ENCODE peak calls at places on chromosomes 6 and 20, in nine cellular contexts. One of them, this sample, is unnamed.

GRCh38 chr6:170290306-170291128 is at the start of gene DLL1:
- DNase-seq in iPS DF 6.9: no peak
- DNase-seq in activated T-helper 1 cell treated with anti-CD3 and anti-CD28 coated beads, Interleukin-12 subunit alpha, Interleukin-12 subunit beta, Interleukin-2, Interleukin-4 antibody, amounts not matched to agents 30 ng/mL and 10 ng/mL and 1 ng/mL, durations not matched to agents 14 hours and 24 hours and 36 hours: no peak
- DNase-seq in stomach: peak; percentile 57
- DNase-seq in nucleus accumbens: peak; percentile 73
- DNase-seq in amygdala: peak; percentile 67
- DNase-seq in heart left ventricle: peak; percentile 66
- DNase-seq in stimulated activated CD4-positive, alpha-beta T cell treated with anti-CD3 and anti-CD28 coated beads, Interleukin-2, amount 100 ng/mL, for 48 hours: no peak
- DNase-seq in neural progenitor cell: peak; percentile 97
- DNase-seq in this sample: peak; percentile 83

GRCh38 chr20:62068997-62069396 is 3.3 kb upstream of the TAF4 start:
- DNase-seq in stomach: no peak
- DNase-seq in iPS DF 6.9: no peak
- DNase-seq in neural progenitor cell: no peak
- DNase-seq in activated T-helper 1 cell treated with anti-CD3 and anti-CD28 coated beads, Interleukin-12 subunit alpha, Interleukin-12 subunit beta, Interleukin-2, Interleukin-4 antibody, amounts not matched to agents 30 ng/mL and 10 ng/mL and 1 ng/mL, durations not matched to agents 14 hours and 24 hours and 36 hours: no peak
- DNase-seq in nucleus accumbens: no peak
- DNase-seq in stimulated activated CD4-positive, alpha-beta T cell treated with anti-CD3 and anti-CD28 coated beads, Interleukin-2, amount 100 ng/mL, for 48 hours: no peak
- DNase-seq in heart left ventricle: no peak
- DNase-seq in amygdala: no peak
- DNase-seq in this sample: no peak

GRCh38 chr6:132995009-132995408 is 180.6 kb downstream of the RPS12 start:
- DNase-seq in activated T-helper 1 cell treated with anti-CD3 and anti-CD28 coated beads, Interleukin-12 subunit alpha, Interleukin-12 subunit beta, Interleukin-2, Interleukin-4 antibody, amounts not matched to agents 30 ng/mL and 10 ng/mL and 1 ng/mL, durations not matched to agents 14 hours and 24 hours and 36 hours: no peak
- DNase-seq in nucleus accumbens: no peak
- DNase-seq in amygdala: no peak
- DNase-seq in neural progenitor cell: no peak
- DNase-seq in heart left ventricle: no peak
- DNase-seq in iPS DF 6.9: no peak
- DNase-seq in stomach: no peak
- DNase-seq in stimulated activated CD4-positive, alpha-beta T cell treated with anti-CD3 and anti-CD28 coated beads, Interleukin-2, amount 100 ng/mL, for 48 hours: no peak
- DNase-seq in this sample: no peak

GRCh38 chr20:50317116-50317515 is 126.5 kb downstream of the CEBPB start:
- DNase-seq in neural progenitor cell: no peak
- DNase-seq in amygdala: no peak
- DNase-seq in activated T-helper 1 cell treated with anti-CD3 and anti-CD28 coated beads, Interleukin-12 subunit alpha, Interleukin-12 subunit beta, Interleukin-2, Interleukin-4 antibody, amounts not matched to agents 30 ng/mL and 10 ng/mL and 1 ng/mL, durations not matched to agents 14 hours and 24 hours and 36 hours: no peak
- DNase-seq in heart left ventricle: no peak
- DNase-seq in nucleus accumbens: no peak
- DNase-seq in stomach: no peak
- DNase-seq in iPS DF 6.9: no peak
- DNase-seq in stimulated activated CD4-positive, alpha-beta T cell treated with anti-CD3 and anti-CD28 coated beads, Interleukin-2, amount 100 ng/mL, for 48 hours: no peak
- DNase-seq in this sample: no peak

GRCh38 chr20:10929023-10929422 is 255.2 kb upstream of the JAG1 start:
- DNase-seq in iPS DF 6.9: no peak
- DNase-seq in heart left ventricle: no peak
- DNase-seq in stomach: no peak
- DNase-seq in amygdala: no peak
- DNase-seq in activated T-helper 1 cell treated with anti-CD3 and anti-CD28 coated beads, Interleukin-12 subunit alpha, Interleukin-12 subunit beta, Interleukin-2, Interleukin-4 antibody, amounts not matched to agents 30 ng/mL and 10 ng/mL and 1 ng/mL, durations not matched to agents 14 hours and 24 hours and 36 hours: no peak
- DNase-seq in stimulated activated CD4-positive, alpha-beta T cell treated with anti-CD3 and anti-CD28 coated beads, Interleukin-2, amount 100 ng/mL, for 48 hours: no peak
- DNase-seq in neural progenitor cell: no peak
- DNase-seq in nucleus accumbens: no peak
- DNase-seq in this sample: no peak

GRCh38 chr6:129691043-129691640 is 18.8 kb downstream of the ARHGAP18 start:
- DNase-seq in amygdala: no peak
- DNase-seq in iPS DF 6.9: no peak
- DNase-seq in activated T-helper 1 cell treated with anti-CD3 and anti-CD28 coated beads, Interleukin-12 subunit alpha, Interleukin-12 subunit beta, Interleukin-2, Interleukin-4 antibody, amounts not matched to agents 30 ng/mL and 10 ng/mL and 1 ng/mL, durations not matched to agents 14 hours and 24 hours and 36 hours: no peak
- DNase-seq in heart left ventricle: no peak
- DNase-seq in nucleus accumbens: no peak
- DNase-seq in neural progenitor cell: no peak
- DNase-seq in stomach: no peak
- DNase-seq in stimulated activated CD4-positive, alpha-beta T cell treated with anti-CD3 and anti-CD28 coated beads, Interleukin-2, amount 100 ng/mL, for 48 hours: no peak
- DNase-seq in this sample: no peak

GRCh38 chr6:106114492-106114891 is 28.4 kb downstream of the PRDM1 start:
- DNase-seq in stomach: no peak
- DNase-seq in heart left ventricle: no peak
- DNase-seq in nucleus accumbens: no peak
- DNase-seq in neural progenitor cell: no peak
- DNase-seq in stimulated activated CD4-positive, alpha-beta T cell treated with anti-CD3 and anti-CD28 coated beads, Interleukin-2, amount 100 ng/mL, for 48 hours: peak; percentile 62
- DNase-seq in iPS DF 6.9: no peak
- DNase-seq in amygdala: no peak
- DNase-seq in activated T-helper 1 cell treated with anti-CD3 and anti-CD28 coated beads, Interleukin-12 subunit alpha, Interleukin-12 subunit beta, Interleukin-2, Interleukin-4 antibody, amounts not matched to agents 30 ng/mL and 10 ng/mL and 1 ng/mL, durations not matched to agents 14 hours and 24 hours and 36 hours: peak; percentile 47
- DNase-seq in this sample: no peak

GRCh38 chr6:158780963-158781691 is 38.0 kb downstream of the EZR start:
- DNase-seq in stimulated activated CD4-positive, alpha-beta T cell treated with anti-CD3 and anti-CD28 coated beads, Interleukin-2, amount 100 ng/mL, for 48 hours: no peak
- DNase-seq in activated T-helper 1 cell treated with anti-CD3 and anti-CD28 coated beads, Interleukin-12 subunit alpha, Interleukin-12 subunit beta, Interleukin-2, Interleukin-4 antibody, amounts not matched to agents 30 ng/mL and 10 ng/mL and 1 ng/mL, durations not matched to agents 14 hours and 24 hours and 36 hours: no peak
- DNase-seq in iPS DF 6.9: no peak
- DNase-seq in neural progenitor cell: no peak
- DNase-seq in amygdala: no peak
- DNase-seq in stomach: peak; percentile 85
- DNase-seq in heart left ventricle: no peak
- DNase-seq in nucleus accumbens: no peak
- DNase-seq in this sample: no peak

GRCh38 chr6:30882764-30883475 is 1.4 kb upstream of the DDR1 start:
- DNase-seq in iPS DF 6.9: no peak
- DNase-seq in heart left ventricle: no peak
- DNase-seq in nucleus accumbens: no peak
- DNase-seq in neural progenitor cell: peak; percentile 82
- DNase-seq in stomach: peak; percentile 88
- DNase-seq in activated T-helper 1 cell treated with anti-CD3 and anti-CD28 coated beads, Interleukin-12 subunit alpha, Interleukin-12 subunit beta, Interleukin-2, Interleukin-4 antibody, amounts not matched to agents 30 ng/mL and 10 ng/mL and 1 ng/mL, durations not matched to agents 14 hours and 24 hours and 36 hours: no peak
- DNase-seq in amygdala: no peak
- DNase-seq in stimulated activated CD4-positive, alpha-beta T cell treated with anti-CD3 and anti-CD28 coated beads, Interleukin-2, amount 100 ng/mL, for 48 hours: no peak
- DNase-seq in this sample: peak; percentile 70

GRCh38 chr6:136613477-136613876 is 63.3 kb upstream of the MAP7 start:
- DNase-seq in stimulated activated CD4-positive, alpha-beta T cell treated with anti-CD3 and anti-CD28 coated beads, Interleukin-2, amount 100 ng/mL, for 48 hours: no peak
- DNase-seq in heart left ventricle: no peak
- DNase-seq in amygdala: no peak
- DNase-seq in iPS DF 6.9: no peak
- DNase-seq in activated T-helper 1 cell treated with anti-CD3 and anti-CD28 coated beads, Interleukin-12 subunit alpha, Interleukin-12 subunit beta, Interleukin-2, Interleukin-4 antibody, amounts not matched to agents 30 ng/mL and 10 ng/mL and 1 ng/mL, durations not matched to agents 14 hours and 24 hours and 36 hours: no peak
- DNase-seq in neural progenitor cell: no peak
- DNase-seq in nucleus accumbens: no peak
- DNase-seq in stomach: no peak
- DNase-seq in this sample: no peak

GRCh38 chr6:140438346-140438735 is 1063.9 kb upstream of the CITED2 start:
- DNase-seq in stomach: no peak
- DNase-seq in neural progenitor cell: no peak
- DNase-seq in activated T-helper 1 cell treated with anti-CD3 and anti-CD28 coated beads, Interleukin-12 subunit alpha, Interleukin-12 subunit beta, Interleukin-2, Interleukin-4 antibody, amounts not matched to agents 30 ng/mL and 10 ng/mL and 1 ng/mL, durations not matched to agents 14 hours and 24 hours and 36 hours: no peak
- DNase-seq in amygdala: no peak
- DNase-seq in iPS DF 6.9: no peak
- DNase-seq in stimulated activated CD4-positive, alpha-beta T cell treated with anti-CD3 and anti-CD28 coated beads, Interleukin-2, amount 100 ng/mL, for 48 hours: no peak
- DNase-seq in heart left ventricle: no peak
- DNase-seq in nucleus accumbens: no peak
- DNase-seq in this sample: no peak

GRCh38 chr6:17551383-17551958 is 48.6 kb upstream of the FAM8A1 start:
- DNase-seq in heart left ventricle: no peak
- DNase-seq in activated T-helper 1 cell treated with anti-CD3 and anti-CD28 coated beads, Interleukin-12 subunit alpha, Interleukin-12 subunit beta, Interleukin-2, Interleukin-4 antibody, amounts not matched to agents 30 ng/mL and 10 ng/mL and 1 ng/mL, durations not matched to agents 14 hours and 24 hours and 36 hours: no peak
- DNase-seq in nucleus accumbens: no peak
- DNase-seq in stomach: no peak
- DNase-seq in iPS DF 6.9: no peak
- DNase-seq in amygdala: no peak
- DNase-seq in stimulated activated CD4-positive, alpha-beta T cell treated with anti-CD3 and anti-CD28 coated beads, Interleukin-2, amount 100 ng/mL, for 48 hours: no peak
- DNase-seq in neural progenitor cell: no peak
- DNase-seq in this sample: no peak

GRCh38 chr20:49591217-49591865 is 23.4 kb upstream of the PTGIS start:
- DNase-seq in heart left ventricle: peak; percentile 59
- DNase-seq in stimulated activated CD4-positive, alpha-beta T cell treated with anti-CD3 and anti-CD28 coated beads, Interleukin-2, amount 100 ng/mL, for 48 hours: no peak
- DNase-seq in iPS DF 6.9: no peak
- DNase-seq in nucleus accumbens: no peak
- DNase-seq in stomach: no peak
- DNase-seq in activated T-helper 1 cell treated with anti-CD3 and anti-CD28 coated beads, Interleukin-12 subunit alpha, Interleukin-12 subunit beta, Interleukin-2, Interleukin-4 antibody, amounts not matched to agents 30 ng/mL and 10 ng/mL and 1 ng/mL, durations not matched to agents 14 hours and 24 hours and 36 hours: no peak
- DNase-seq in amygdala: no peak
- DNase-seq in neural progenitor cell: no peak
- DNase-seq in this sample: no peak

GRCh38 chr6:7953753-7954152 is 43.2 kb upstream of the TXNDC5 start:
- DNase-seq in stomach: no peak
- DNase-seq in nucleus accumbens: no peak
- DNase-seq in activated T-helper 1 cell treated with anti-CD3 and anti-CD28 coated beads, Interleukin-12 subunit alpha, Interleukin-12 subunit beta, Interleukin-2, Interleukin-4 antibody, amounts not matched to agents 30 ng/mL and 10 ng/mL and 1 ng/mL, durations not matched to agents 14 hours and 24 hours and 36 hours: no peak
- DNase-seq in stimulated activated CD4-positive, alpha-beta T cell treated with anti-CD3 and anti-CD28 coated beads, Interleukin-2, amount 100 ng/mL, for 48 hours: no peak
- DNase-seq in heart left ventricle: no peak
- DNase-seq in neural progenitor cell: no peak
- DNase-seq in iPS DF 6.9: no peak
- DNase-seq in amygdala: no peak
- DNase-seq in this sample: no peak

GRCh38 chr6:159151266-159151855 is 17.8 kb upstream of the FNDC1 start:
- DNase-seq in neural progenitor cell: peak; percentile 50
- DNase-seq in iPS DF 6.9: no peak
- DNase-seq in amygdala: no peak
- DNase-seq in stomach: peak; percentile 61
- DNase-seq in nucleus accumbens: no peak
- DNase-seq in activated T-helper 1 cell treated with anti-CD3 and anti-CD28 coated beads, Interleukin-12 subunit alpha, Interleukin-12 subunit beta, Interleukin-2, Interleukin-4 antibody, amounts not matched to agents 30 ng/mL and 10 ng/mL and 1 ng/mL, durations not matched to agents 14 hours and 24 hours and 36 hours: no peak
- DNase-seq in heart left ventricle: no peak
- DNase-seq in stimulated activated CD4-positive, alpha-beta T cell treated with anti-CD3 and anti-CD28 coated beads, Interleukin-2, amount 100 ng/mL, for 48 hours: peak; percentile 46
- DNase-seq in this sample: peak; percentile 10

GRCh38 chr6:121657972-121658371 is 222.5 kb downstream of the GJA1 start:
- DNase-seq in amygdala: no peak
- DNase-seq in iPS DF 6.9: no peak
- DNase-seq in neural progenitor cell: no peak
- DNase-seq in nucleus accumbens: no peak
- DNase-seq in stomach: no peak
- DNase-seq in stimulated activated CD4-positive, alpha-beta T cell treated with anti-CD3 and anti-CD28 coated beads, Interleukin-2, amount 100 ng/mL, for 48 hours: no peak
- DNase-seq in heart left ventricle: no peak
- DNase-seq in activated T-helper 1 cell treated with anti-CD3 and anti-CD28 coated beads, Interleukin-12 subunit alpha, Interleukin-12 subunit beta, Interleukin-2, Interleukin-4 antibody, amounts not matched to agents 30 ng/mL and 10 ng/mL and 1 ng/mL, durations not matched to agents 14 hours and 24 hours and 36 hours: no peak
- DNase-seq in this sample: no peak

GRCh38 chr20:23937303-23938117 is 51.1 kb downstream of the GGTLC1 start:
- DNase-seq in stimulated activated CD4-positive, alpha-beta T cell treated with anti-CD3 and anti-CD28 coated beads, Interleukin-2, amount 100 ng/mL, for 48 hours: peak; percentile 41
- DNase-seq in stomach: peak; percentile 54
- DNase-seq in amygdala: peak; percentile 49
- DNase-seq in nucleus accumbens: peak; percentile 28
- DNase-seq in activated T-helper 1 cell treated with anti-CD3 and anti-CD28 coated beads, Interleukin-12 subunit alpha, Interleukin-12 subunit beta, Interleukin-2, Interleukin-4 antibody, amounts not matched to agents 30 ng/mL and 10 ng/mL and 1 ng/mL, durations not matched to agents 14 hours and 24 hours and 36 hours: peak; percentile 33
- DNase-seq in iPS DF 6.9: peak; percentile 50
- DNase-seq in heart left ventricle: peak; percentile 42
- DNase-seq in neural progenitor cell: peak; percentile 76
- DNase-seq in this sample: peak; percentile 76

GRCh38 chr6:35948725-35949124 is 27.8 kb upstream of the SRPK1 start:
- DNase-seq in nucleus accumbens: no peak
- DNase-seq in stimulated activated CD4-positive, alpha-beta T cell treated with anti-CD3 and anti-CD28 coated beads, Interleukin-2, amount 100 ng/mL, for 48 hours: no peak
- DNase-seq in neural progenitor cell: peak; percentile 31
- DNase-seq in iPS DF 6.9: no peak
- DNase-seq in amygdala: no peak
- DNase-seq in activated T-helper 1 cell treated with anti-CD3 and anti-CD28 coated beads, Interleukin-12 subunit alpha, Interleukin-12 subunit beta, Interleukin-2, Interleukin-4 antibody, amounts not matched to agents 30 ng/mL and 10 ng/mL and 1 ng/mL, durations not matched to agents 14 hours and 24 hours and 36 hours: no peak
- DNase-seq in stomach: no peak
- DNase-seq in heart left ventricle: no peak
- DNase-seq in this sample: no peak

GRCh38 chr6:137217801-137218472 is 1.2 kb downstream of the IFNGR1 start:
- DNase-seq in amygdala: no peak
- DNase-seq in neural progenitor cell: no peak
- DNase-seq in iPS DF 6.9: no peak
- DNase-seq in stimulated activated CD4-positive, alpha-beta T cell treated with anti-CD3 and anti-CD28 coated beads, Interleukin-2, amount 100 ng/mL, for 48 hours: no peak
- DNase-seq in stomach: no peak
- DNase-seq in nucleus accumbens: no peak
- DNase-seq in activated T-helper 1 cell treated with anti-CD3 and anti-CD28 coated beads, Interleukin-12 subunit alpha, Interleukin-12 subunit beta, Interleukin-2, Interleukin-4 antibody, amounts not matched to agents 30 ng/mL and 10 ng/mL and 1 ng/mL, durations not matched to agents 14 hours and 24 hours and 36 hours: no peak
- DNase-seq in heart left ventricle: peak; percentile 44
- DNase-seq in this sample: no peak

GRCh38 chr6:39546731-39547130 is 178.5 kb downstream of the KIF6 start:
- DNase-seq in iPS DF 6.9: no peak
- DNase-seq in stimulated activated CD4-positive, alpha-beta T cell treated with anti-CD3 and anti-CD28 coated beads, Interleukin-2, amount 100 ng/mL, for 48 hours: no peak
- DNase-seq in heart left ventricle: no peak
- DNase-seq in stomach: no peak
- DNase-seq in nucleus accumbens: no peak
- DNase-seq in neural progenitor cell: no peak
- DNase-seq in amygdala: no peak
- DNase-seq in activated T-helper 1 cell treated with anti-CD3 and anti-CD28 coated beads, Interleukin-12 subunit alpha, Interleukin-12 subunit beta, Interleukin-2, Interleukin-4 antibody, amounts not matched to agents 30 ng/mL and 10 ng/mL and 1 ng/mL, durations not matched to agents 14 hours and 24 hours and 36 hours: no peak
- DNase-seq in this sample: no peak

GRCh38 chr20:17538517-17539170 is 7.5 kb upstream of the BFSP1 start:
- DNase-seq in heart left ventricle: no peak
- DNase-seq in activated T-helper 1 cell treated with anti-CD3 and anti-CD28 coated beads, Interleukin-12 subunit alpha, Interleukin-12 subunit beta, Interleukin-2, Interleukin-4 antibody, amounts not matched to agents 30 ng/mL and 10 ng/mL and 1 ng/mL, durations not matched to agents 14 hours and 24 hours and 36 hours: peak; percentile 16
- DNase-seq in stomach: no peak
- DNase-seq in stimulated activated CD4-positive, alpha-beta T cell treated with anti-CD3 and anti-CD28 coated beads, Interleukin-2, amount 100 ng/mL, for 48 hours: no peak
- DNase-seq in iPS DF 6.9: no peak
- DNase-seq in amygdala: no peak
- DNase-seq in neural progenitor cell: no peak
- DNase-seq in nucleus accumbens: no peak
- DNase-seq in this sample: no peak

GRCh38 chr6:2771021-2771558 is 5.9 kb downstream of the WRNIP1 start:
- DNase-seq in neural progenitor cell: no peak
- DNase-seq in stomach: no peak
- DNase-seq in iPS DF 6.9: no peak
- DNase-seq in activated T-helper 1 cell treated with anti-CD3 and anti-CD28 coated beads, Interleukin-12 subunit alpha, Interleukin-12 subunit beta, Interleukin-2, Interleukin-4 antibody, amounts not matched to agents 30 ng/mL and 10 ng/mL and 1 ng/mL, durations not matched to agents 14 hours and 24 hours and 36 hours: no peak
- DNase-seq in stimulated activated CD4-positive, alpha-beta T cell treated with anti-CD3 and anti-CD28 coated beads, Interleukin-2, amount 100 ng/mL, for 48 hours: no peak
- DNase-seq in nucleus accumbens: no peak
- DNase-seq in heart left ventricle: no peak
- DNase-seq in amygdala: no peak
- DNase-seq in this sample: no peak

GRCh38 chr6:126650931-126651330 is 311.0 kb downstream of the CENPW start:
- DNase-seq in neural progenitor cell: no peak
- DNase-seq in stomach: no peak
- DNase-seq in stimulated activated CD4-positive, alpha-beta T cell treated with anti-CD3 and anti-CD28 coated beads, Interleukin-2, amount 100 ng/mL, for 48 hours: no peak
- DNase-seq in iPS DF 6.9: no peak
- DNase-seq in amygdala: no peak
- DNase-seq in heart left ventricle: no peak
- DNase-seq in nucleus accumbens: no peak
- DNase-seq in activated T-helper 1 cell treated with anti-CD3 and anti-CD28 coated beads, Interleukin-12 subunit alpha, Interleukin-12 subunit beta, Interleukin-2, Interleukin-4 antibody, amounts not matched to agents 30 ng/mL and 10 ng/mL and 1 ng/mL, durations not matched to agents 14 hours and 24 hours and 36 hours: no peak
- DNase-seq in this sample: no peak

GRCh38 chr6:41730531-41731436 is 4.6 kb downstream of the TFEB start:
- DNase-seq in heart left ventricle: peak; percentile 29
- DNase-seq in nucleus accumbens: no peak
- DNase-seq in iPS DF 6.9: no peak
- DNase-seq in activated T-helper 1 cell treated with anti-CD3 and anti-CD28 coated beads, Interleukin-12 subunit alpha, Interleukin-12 subunit beta, Interleukin-2, Interleukin-4 antibody, amounts not matched to agents 30 ng/mL and 10 ng/mL and 1 ng/mL, durations not matched to agents 14 hours and 24 hours and 36 hours: no peak
- DNase-seq in stomach: no peak
- DNase-seq in amygdala: no peak
- DNase-seq in stimulated activated CD4-positive, alpha-beta T cell treated with anti-CD3 and anti-CD28 coated beads, Interleukin-2, amount 100 ng/mL, for 48 hours: no peak
- DNase-seq in neural progenitor cell: no peak
- DNase-seq in this sample: no peak

GRCh38 chr20:58818585-58819285 is 32.0 kb downstream of the GNAS-AS1 start:
- DNase-seq in neural progenitor cell: no peak
- DNase-seq in stomach: no peak
- DNase-seq in iPS DF 6.9: no peak
- DNase-seq in activated T-helper 1 cell treated with anti-CD3 and anti-CD28 coated beads, Interleukin-12 subunit alpha, Interleukin-12 subunit beta, Interleukin-2, Interleukin-4 antibody, amounts not matched to agents 30 ng/mL and 10 ng/mL and 1 ng/mL, durations not matched to agents 14 hours and 24 hours and 36 hours: peak; percentile 55
- DNase-seq in stimulated activated CD4-positive, alpha-beta T cell treated with anti-CD3 and anti-CD28 coated beads, Interleukin-2, amount 100 ng/mL, for 48 hours: peak; percentile 59
- DNase-seq in nucleus accumbens: no peak
- DNase-seq in heart left ventricle: no peak
- DNase-seq in amygdala: no peak
- DNase-seq in this sample: no peak

GRCh38 chr6:160408528-160408927 is 60.4 kb downstream of the SLC22A3 start:
- DNase-seq in heart left ventricle: no peak
- DNase-seq in nucleus accumbens: no peak
- DNase-seq in iPS DF 6.9: no peak
- DNase-seq in activated T-helper 1 cell treated with anti-CD3 and anti-CD28 coated beads, Interleukin-12 subunit alpha, Interleukin-12 subunit beta, Interleukin-2, Interleukin-4 antibody, amounts not matched to agents 30 ng/mL and 10 ng/mL and 1 ng/mL, durations not matched to agents 14 hours and 24 hours and 36 hours: no peak
- DNase-seq in stomach: no peak
- DNase-seq in neural progenitor cell: no peak
- DNase-seq in amygdala: no peak
- DNase-seq in stimulated activated CD4-positive, alpha-beta T cell treated with anti-CD3 and anti-CD28 coated beads, Interleukin-2, amount 100 ng/mL, for 48 hours: no peak
- DNase-seq in this sample: no peak

GRCh38 chr6:3561745-3562144 is 104.9 kb upstream of the SLC22A23 start:
- DNase-seq in stomach: no peak
- DNase-seq in amygdala: no peak
- DNase-seq in stimulated activated CD4-positive, alpha-beta T cell treated with anti-CD3 and anti-CD28 coated beads, Interleukin-2, amount 100 ng/mL, for 48 hours: no peak
- DNase-seq in neural progenitor cell: peak; percentile 44
- DNase-seq in heart left ventricle: no peak
- DNase-seq in nucleus accumbens: no peak
- DNase-seq in activated T-helper 1 cell treated with anti-CD3 and anti-CD28 coated beads, Interleukin-12 subunit alpha, Interleukin-12 subunit beta, Interleukin-2, Interleukin-4 antibody, amounts not matched to agents 30 ng/mL and 10 ng/mL and 1 ng/mL, durations not matched to agents 14 hours and 24 hours and 36 hours: no peak
- DNase-seq in iPS DF 6.9: peak; percentile 11
- DNase-seq in this sample: peak; percentile 61

GRCh38 chr6:111658445-111659154 is 52.9 kb upstream of the TRAF3IP2 start:
- DNase-seq in amygdala: no peak
- DNase-seq in activated T-helper 1 cell treated with anti-CD3 and anti-CD28 coated beads, Interleukin-12 subunit alpha, Interleukin-12 subunit beta, Interleukin-2, Interleukin-4 antibody, amounts not matched to agents 30 ng/mL and 10 ng/mL and 1 ng/mL, durations not matched to agents 14 hours and 24 hours and 36 hours: no peak
- DNase-seq in stimulated activated CD4-positive, alpha-beta T cell treated with anti-CD3 and anti-CD28 coated beads, Interleukin-2, amount 100 ng/mL, for 48 hours: no peak
- DNase-seq in nucleus accumbens: no peak
- DNase-seq in iPS DF 6.9: no peak
- DNase-seq in stomach: no peak
- DNase-seq in neural progenitor cell: no peak
- DNase-seq in heart left ventricle: no peak
- DNase-seq in this sample: no peak

GRCh38 chr6:133983099-133983939 is 30.3 kb downstream of the TBPL1 start:
- DNase-seq in heart left ventricle: peak; percentile 34
- DNase-seq in activated T-helper 1 cell treated with anti-CD3 and anti-CD28 coated beads, Interleukin-12 subunit alpha, Interleukin-12 subunit beta, Interleukin-2, Interleukin-4 antibody, amounts not matched to agents 30 ng/mL and 10 ng/mL and 1 ng/mL, durations not matched to agents 14 hours and 24 hours and 36 hours: peak; percentile 22
- DNase-seq in iPS DF 6.9: no peak
- DNase-seq in stimulated activated CD4-positive, alpha-beta T cell treated with anti-CD3 and anti-CD28 coated beads, Interleukin-2, amount 100 ng/mL, for 48 hours: peak; percentile 27
- DNase-seq in stomach: no peak
- DNase-seq in amygdala: no peak
- DNase-seq in neural progenitor cell: peak; percentile 30
- DNase-seq in nucleus accumbens: no peak
- DNase-seq in this sample: no peak

GRCh38 chr6:157323924-157324276 is 581 bp upstream of the TMEM242 start:
- DNase-seq in heart left ventricle: peak; percentile 90
- DNase-seq in amygdala: no peak
- DNase-seq in activated T-helper 1 cell treated with anti-CD3 and anti-CD28 coated beads, Interleukin-12 subunit alpha, Interleukin-12 subunit beta, Interleukin-2, Interleukin-4 antibody, amounts not matched to agents 30 ng/mL and 10 ng/mL and 1 ng/mL, durations not matched to agents 14 hours and 24 hours and 36 hours: peak; percentile 25
- DNase-seq in neural progenitor cell: peak; percentile 83
- DNase-seq in iPS DF 6.9: no peak
- DNase-seq in stomach: peak; percentile 77
- DNase-seq in nucleus accumbens: no peak
- DNase-seq in stimulated activated CD4-positive, alpha-beta T cell treated with anti-CD3 and anti-CD28 coated beads, Interleukin-2, amount 100 ng/mL, for 48 hours: peak; percentile 23
- DNase-seq in this sample: no peak

GRCh38 chr6:116793224-116793623 is 27.7 kb upstream of the FAM162B start:
- DNase-seq in stomach: no peak
- DNase-seq in amygdala: no peak
- DNase-seq in iPS DF 6.9: no peak
- DNase-seq in activated T-helper 1 cell treated with anti-CD3 and anti-CD28 coated beads, Interleukin-12 subunit alpha, Interleukin-12 subunit beta, Interleukin-2, Interleukin-4 antibody, amounts not matched to agents 30 ng/mL and 10 ng/mL and 1 ng/mL, durations not matched to agents 14 hours and 24 hours and 36 hours: no peak
- DNase-seq in neural progenitor cell: no peak
- DNase-seq in nucleus accumbens: no peak
- DNase-seq in stimulated activated CD4-positive, alpha-beta T cell treated with anti-CD3 and anti-CD28 coated beads, Interleukin-2, amount 100 ng/mL, for 48 hours: no peak
- DNase-seq in heart left ventricle: no peak
- DNase-seq in this sample: no peak

This sample was measured in NCI-H345.